ENCODE peak calls at places on chromosomes 1 and 21, in seven cellular contexts. M, H, W, F, V, U and J are unnamed samples.

GRCh38 chr1:236058141-236058626 is 6.7 kb downstream of the NID1 start:
- DNase-seq in U (no peak), H (no peak), W (no peak), F (no peak), V (no peak), M (no peak), J (peak)

GRCh38 chr1:118300808-118301207 is 115.8 kb upstream of the SPAG17 start:
- DNase-seq in F (no peak), V (no peak), M (no peak), H (peak), W (no peak), U (no peak), J (peak)

GRCh38 chr1:108053291-108054023 is 88.5 kb upstream of the VAV3 start:
- DNase-seq in M (no peak), V (peak), H (no peak), F (peak), W (no peak), U (no peak), J (peak)

GRCh38 chr1:8015036-8015808 is 10.9 kb downstream of the ERRFI1 start:
- DNase-seq in U (no peak), W (no peak), F (no peak), H (peak), M (peak), V (peak), J (peak)

GRCh38 chr1:223487514-223488259 is 94.5 kb downstream of the CCDC185 start:
- DNase-seq in W (no peak), M (peak), H (no peak), F (no peak), V (no peak), U (no peak), J (no peak)

GRCh38 chr1:234553241-234554156 is 56.5 kb downstream of the IRF2BP2 start:
- DNase-seq in W (no peak), H (no peak), F (peak), U (no peak), V (no peak), M (no peak), J (no peak)

GRCh38 chr1:58768332-58768731 is 15.5 kb downstream of the JUN start:
- DNase-seq in M (no peak), F (no peak), U (no peak), H (no peak), W (no peak), V (no peak), J (no peak)

GRCh38 chr21:17498586-17498985 is 14.3 kb upstream of the CXADR start:
- DNase-seq in H (no peak), M (no peak), F (no peak), V (peak), W (no peak), U (no peak), J (peak)

GRCh38 chr1:245483247-245483646 is 328.5 kb downstream of the KIF26B start:
- DNase-seq in W (no peak), U (no peak), F (no peak), V (no peak), H (no peak), M (no peak), J (no peak)

GRCh38 chr1:58932820-58933598 is 149.2 kb upstream of the JUN start:
- DNase-seq in M (peak), V (peak), F (peak), W (no peak), U (no peak), H (peak), J (peak)

GRCh38 chr21:29462475-29462874 is 163.8 kb downstream of the BACH1 start:
- DNase-seq in M (no peak), F (no peak), U (no peak), H (no peak), W (no peak), V (no peak), J (no peak)

GRCh38 chr1:184019506-184019905 is 18.0 kb downstream of the COLGALT2 start:
- DNase-seq in V (no peak), W (no peak), F (no peak), U (no peak), H (no peak), M (no peak), J (no peak)

GRCh38 chr1:208178091-208178529 is 66.1 kb downstream of the PLXNA2 start:
- DNase-seq in U (no peak), F (no peak), H (no peak), M (peak), W (no peak), V (peak), J (peak)

GRCh38 chr1:50335036-50335435 is 88.2 kb downstream of the DMRTA2 start:
- DNase-seq in H (no peak), W (no peak), V (no peak), M (peak), U (no peak), F (no peak), J (peak)

GRCh38 chr1:214862421-214862820 is 220.1 kb upstream of the KCNK2 start:
- DNase-seq in W (no peak), M (no peak), V (peak), F (no peak), U (no peak), H (no peak), J (no peak)

GRCh38 chr1:243247901-243248300 is 7.2 kb downstream of the CEP170 start:
- DNase-seq in M (no peak), F (no peak), H (no peak), V (no peak), W (no peak), U (no peak), J (no peak)

GRCh38 chr1:215786997-215787396 is 219.9 kb downstream of the KCTD3 start:
- DNase-seq in V (no peak), F (no peak), W (no peak), M (no peak), H (no peak), U (no peak), J (no peak)

GRCh38 chr1:147515046-147515869 is 26.0 kb upstream of the BCL9 start:
- DNase-seq in M (peak), V (peak), H (peak), W (no peak), F (no peak), U (no peak), J (peak)

GRCh38 chr1:39898648-39899603 is 2.8 kb downstream of the MYCL start:
- DNase-seq in U (no peak), M (no peak), H (peak), V (peak), W (no peak), F (peak), J (peak)

GRCh38 chr1:85027242-85027983 is 20.9 kb downstream of the MCOLN3 start:
- DNase-seq in H (no peak), F (no peak), V (peak), U (no peak), M (no peak), W (no peak), J (no peak)

GRCh38 chr21:32994305-32994704 is 31.4 kb upstream of the OLIG2 start:
- DNase-seq in V (peak), F (no peak), M (no peak), H (no peak), U (no peak), W (no peak), J (peak)

GRCh38 chr21:29342394-29342957 is 43.8 kb downstream of the BACH1 start:
- DNase-seq in M (no peak), V (peak), F (peak), U (no peak), H (no peak), W (no peak), J (peak)